ENCODE peak calls at places on chromosomes 6 and 20, in eight cellular contexts. W is fibroblast of pulmonary artery, Y is brain microvascular endothelial cell, B is cardiac muscle cell, K is left ventricle myocardium inferior, H is EL, G is right lobe of liver, Q is SHP77 treated with DMSO at 0.1 percent for 48 hours. E is an unnamed sample.

GRCh38 chr20:3927486-3928291 is 38.5 kb downstream of the PANK2 start:
- DNase-seq in W (peak), Y (no peak), B (peak), K (no peak), H (no peak), G (no peak), Q (peak), E (no peak)

GRCh38 chr6:32944265-32944664 is 3.4 kb upstream of the HLA-DMB start:
- DNase-seq in W (no peak), Y (no peak), B (no peak), K (no peak), H (no peak), G (no peak), Q (no peak), E (no peak)

GRCh38 chr20:63317601-63318291 is 24.8 kb downstream of the COL20A1 start:
- DNase-seq in W (no peak), Y (no peak), B (no peak), K (no peak), H (no peak), G (no peak), Q (no peak), E (no peak)

GRCh38 chr20:33298391-33298790 is 15.4 kb downstream of the BPIFB1 start:
- DNase-seq in W (no peak), Y (no peak), B (no peak), K (no peak), H (no peak), G (no peak), Q (no peak), E (no peak)

GRCh38 chr6:110419028-110419739 is 3.8 kb upstream of the DDO start:
- DNase-seq in W (no peak), Y (no peak), B (no peak), K (no peak), H (no peak), G (no peak), Q (no peak), E (no peak)

GRCh38 chr6:16948376-16948775 is 153.5 kb upstream of the STMND1 start:
- DNase-seq in W (no peak), Y (no peak), B (peak), K (no peak), H (no peak), G (no peak), Q (no peak), E (no peak)

GRCh38 chr20:32585011-32585518 is at the start of gene NOL4L:
- DNase-seq in W (no peak), Y (no peak), B (peak), K (peak), H (peak), G (no peak), Q (no peak), E (peak)

GRCh38 chr6:139982652-139983051 is 608.2 kb upstream of the CITED2 start:
- DNase-seq in W (peak), Y (peak), B (peak), K (no peak), H (peak), G (no peak), Q (no peak), E (peak)

E was measured in Daoy.